ENCODE peak calls at places on chromosomes 4 and X, in five cellular contexts. Z, N, A, V and F are unnamed samples. For H3K4me1, the result is how much of the 10 kb centered on the place peaks cover.

GRCh38 chr4:11228575-11228974 is 200.1 kb downstream of the HS3ST1 start:
- DNase-seq in Z (no peak), N (no peak), A (no peak), V (no peak), F (no peak)

GRCh38 chrX:96564595-96564994 is 120.0 kb upstream of the DIAPH2 start:
- DNase-seq in Z (no peak), N (no peak), A (no peak), V (no peak), F (no peak)

GRCh38 chr4:95093936-95094929 is 336.5 kb downstream of the BMPR1B start:
- DNase-seq in Z (no peak), N (no peak), A (no peak), V (no peak), F (no peak)

GRCh38 chrX:50211510-50211909 is 6.9 kb downstream of the CCNB3 start:
- DNase-seq in Z (no peak), N (no peak), A (no peak), V (no peak), F (no peak)

GRCh38 chr4:88308587-88308986 is 24.2 kb upstream of the PPM1K start:
- DNase-seq in Z (no peak), N (no peak), A (no peak), V (no peak), F (no peak)

GRCh38 chrX:53262918-53263394 is 18.4 kb downstream of the IQSEC2 start:
- DNase-seq in Z (no peak), N (no peak), A (peak), V (no peak), F (peak)

GRCh38 chr4:2289955-2290333 is 28.0 kb upstream of the MXD4 start:
- DNase-seq in Z (no peak), N (no peak), A (no peak), V (no peak), F (no peak)

GRCh38 chrX:790031-790430 is 159.4 kb downstream of the SHOX start:
- DNase-seq in Z (no peak), N (no peak), A (no peak), V (peak), F (no peak)

GRCh38 chr4:108738307-108738706 is 24.5 kb downstream of the ETNPPL start:
- DNase-seq in Z (no peak), N (no peak), A (peak), V (no peak), F (no peak)

GRCh38 chrX:37644381-37645305 is 40.9 kb upstream of the XK start:
- DNase-seq in Z (no peak), N (no peak), A (no peak), V (no peak), F (no peak)

GRCh38 chrX:19795289-19795688 is 92.1 kb downstream of the SH3KBP1 start:
- DNase-seq in Z (no peak), N (no peak), A (no peak), V (no peak), F (no peak)
- H3K4me1 ChIP-seq in Z (under half), N (under half), A (under half), V (under half), F (under half)

GRCh38 chr4:125551451-125551850 is 236.7 kb downstream of the FAT4 start:
- DNase-seq in Z (no peak), N (no peak), A (no peak), V (no peak), F (no peak)
- TF ChIP-seq SRF in Z (no peak), N (no peak), A (no peak), V (no peak), F (no peak)

GRCh38 chrX:126655061-126655460 is 102.4 kb upstream of the DCAF12L1 start:
- DNase-seq in Z (no peak), N (no peak), A (no peak), V (no peak), F (no peak)
- H3K4me1 ChIP-seq in Z (under half), N (under half), A (under half), V (under half), F (under half)

DNA sequence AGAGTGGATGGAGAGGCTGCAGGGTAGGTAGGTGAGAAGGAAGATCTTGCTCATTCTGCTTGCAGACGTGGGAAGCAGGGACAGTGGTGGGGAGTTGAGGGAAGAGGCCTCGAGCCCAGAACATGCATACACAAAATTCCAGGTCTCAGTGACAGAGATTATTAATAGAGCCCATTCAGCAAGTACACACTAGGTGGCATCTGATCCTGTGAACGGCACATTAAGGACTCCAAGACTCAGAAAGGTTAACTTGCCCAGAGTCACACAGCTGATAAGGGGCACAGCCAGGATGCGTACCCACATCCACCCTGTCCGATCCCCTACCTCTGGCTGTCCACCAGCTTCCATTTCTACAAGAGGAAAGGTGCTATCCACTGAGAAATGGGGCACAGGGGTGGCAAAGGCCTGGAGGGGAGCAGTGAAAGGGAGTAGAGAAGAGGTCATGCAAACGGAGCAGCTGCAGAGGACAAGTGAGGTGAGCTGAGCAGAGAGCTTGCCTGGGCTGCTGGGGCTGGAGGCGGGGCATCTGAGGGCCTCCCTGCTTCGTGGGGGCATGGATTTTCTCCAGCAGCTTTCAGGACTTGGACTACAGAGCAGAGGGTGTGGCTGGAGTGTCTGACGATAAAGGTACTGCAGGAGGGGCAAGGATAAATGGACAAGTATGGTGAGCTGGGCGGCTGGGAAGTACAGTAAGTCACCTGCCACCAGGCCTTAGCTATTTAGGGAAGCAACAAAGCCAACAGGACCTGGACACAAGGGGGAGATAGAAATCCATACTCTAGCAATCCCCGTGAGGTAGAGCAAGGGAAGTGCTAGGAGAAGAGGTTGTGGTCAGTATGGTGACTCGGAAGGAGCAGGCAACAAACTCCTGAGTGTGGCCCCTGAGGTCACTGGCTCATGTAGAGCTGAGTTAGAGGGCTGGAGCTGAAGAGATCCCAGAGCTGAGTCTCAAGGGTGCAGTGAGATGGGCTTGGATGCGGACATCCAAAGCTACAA is 11.2 kb downstream of the IDS start:
- DNase-seq in Z (no peak), N (no peak), A (peak), V (no peak), F (no peak)
- TF ChIP-seq SRF in Z (no peak), N (no peak), A (no peak), V (no peak), F (no peak)

DNA sequence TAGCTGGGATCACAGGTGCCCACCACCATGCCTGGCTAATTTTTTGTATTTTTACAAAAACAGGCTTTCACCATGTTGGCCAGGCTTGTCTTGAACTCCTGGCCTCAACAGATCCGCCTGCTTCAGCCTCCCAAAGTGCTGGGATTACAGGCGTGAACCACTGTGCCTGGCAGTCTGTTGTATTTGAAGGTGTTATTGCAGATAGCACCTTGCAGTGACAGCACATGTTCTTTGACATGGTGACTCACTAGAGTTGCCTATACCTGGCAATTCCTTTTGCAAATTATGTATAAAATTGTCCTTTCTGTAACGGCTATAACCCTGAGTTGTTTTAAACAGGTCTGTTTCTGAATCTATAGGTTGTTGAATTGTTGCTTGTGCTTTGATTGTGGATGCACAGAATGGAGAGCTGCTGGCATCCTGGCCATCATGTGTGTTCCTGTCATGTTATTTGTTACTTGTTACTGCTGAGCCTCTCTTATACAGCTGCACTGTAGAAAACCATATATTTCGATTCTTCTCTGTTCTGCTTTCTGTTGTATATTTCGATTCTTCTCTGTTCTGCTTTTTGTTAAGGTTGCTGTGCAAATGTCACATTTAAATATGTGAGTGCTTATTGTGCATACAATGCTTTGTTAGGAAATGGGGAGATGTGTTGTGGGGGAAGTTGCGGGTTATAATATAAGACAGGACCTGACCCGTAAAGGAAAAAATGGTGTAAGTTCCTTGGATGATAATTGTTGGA is 8.1 kb downstream of the OGT start:
- DNase-seq in Z (no peak), N (no peak), A (no peak), V (no peak), F (no peak)
- H3K4me1 ChIP-seq in Z (under half), N (under half), A (under half), V (under half), F (under half)

DNA sequence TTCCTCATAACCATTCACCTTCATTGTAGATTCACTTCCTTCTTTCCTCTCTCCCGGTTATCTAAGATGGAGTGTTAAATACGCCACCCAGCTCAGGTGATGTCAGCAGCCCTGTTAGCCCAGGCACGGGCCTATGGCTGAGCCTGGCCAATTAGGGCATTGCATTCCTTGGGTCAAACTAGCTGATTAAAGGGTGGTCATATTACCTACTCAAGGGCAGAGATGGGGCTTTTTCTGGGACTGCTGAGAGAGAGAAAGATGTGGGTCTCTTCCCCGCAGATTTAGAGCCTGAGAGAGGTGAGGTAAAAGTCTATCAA is 39.9 kb upstream of the AFAP1 start:
- DNase-seq in Z (no peak), N (no peak), A (no peak), V (no peak), F (no peak)
- TF ChIP-seq SRF in Z (no peak), N (no peak), A (no peak), V (no peak), F (no peak)

DNA sequence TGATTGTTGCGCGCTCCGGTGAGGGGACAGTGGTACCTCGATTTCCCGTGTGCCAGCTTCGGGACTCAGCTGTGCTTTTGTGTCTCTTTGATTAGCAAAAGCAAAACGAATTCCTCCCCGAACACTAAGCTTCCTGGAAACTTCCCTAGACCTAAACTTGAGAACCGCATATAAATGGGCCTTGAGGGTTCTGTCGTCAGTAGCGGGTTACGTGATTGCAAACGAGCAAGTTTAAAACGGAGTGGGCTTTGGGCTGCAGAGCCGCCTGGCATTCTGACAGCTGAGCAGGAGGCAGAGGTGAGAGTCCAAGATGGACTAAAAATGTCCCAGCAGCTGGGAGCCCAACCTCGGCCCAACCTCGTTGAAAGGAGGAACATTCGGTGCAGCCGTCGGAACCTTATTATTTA is 1.2 kb upstream of the TAPT1 start:
- DNase-seq in Z (peak), N (no peak), A (no peak), V (no peak), F (no peak)
- H3K4me1 ChIP-seq in Z (under half), N (under half), A (under half), V (under half), F (under half)

DNA sequence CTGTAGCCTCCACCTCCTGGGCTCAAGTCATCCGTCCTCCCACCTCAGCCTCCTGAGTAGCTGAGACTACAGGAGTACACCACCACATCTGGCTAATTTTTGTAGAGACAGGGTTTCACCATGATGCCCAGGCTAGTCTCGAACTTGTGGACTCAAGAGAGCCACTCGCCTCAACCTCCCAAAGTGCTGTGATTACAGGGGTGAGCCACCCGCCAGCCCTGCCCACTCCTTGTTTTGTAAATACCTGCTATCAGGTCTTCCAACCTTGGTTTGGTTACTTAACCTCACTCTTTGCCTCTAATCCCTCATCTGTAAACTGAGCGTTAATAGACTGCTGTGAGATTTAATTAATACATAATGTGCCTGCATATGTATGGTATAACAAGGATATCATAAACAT is 803 bp downstream of the CNGA1 start:
- DNase-seq in Z (no peak), N (no peak), A (no peak), V (no peak), F (no peak)
- TF ChIP-seq SRF in Z (no peak), N (no peak), A (no peak), V (no peak), F (no peak)

GRCh38 chr4:118754890-118755289 is 69.7 kb downstream of the METTL14 start:
- DNase-seq in Z (no peak), N (no peak), A (no peak), V (no peak), F (no peak)

GRCh38 chr4:118753685-118754084 is 68.5 kb downstream of the METTL14 start:
- DNase-seq in Z (no peak), N (no peak), A (no peak), V (no peak), F (no peak)

GRCh38 chr4:118751634-118752293 is 66.6 kb downstream of the METTL14 start:
- DNase-seq in Z (no peak), N (no peak), A (no peak), V (no peak), F (no peak)

GRCh38 chr4:118753096-118753495 is 67.9 kb downstream of the METTL14 start:
- DNase-seq in Z (no peak), N (no peak), A (no peak), V (no peak), F (no peak)

GRCh38 chr4:118752551-118752950 is 67.4 kb downstream of the METTL14 start:
- DNase-seq in Z (no peak), N (no peak), A (no peak), V (no peak), F (no peak)
- H3K4me1 ChIP-seq in Z (under half), N (under half), A (under half), V (under half), F (under half)

GRCh38 chr4:111776546-111776945 is 368.7 kb upstream of the FAM241A start:
- DNase-seq in Z (no peak), N (no peak), A (no peak), V (no peak), F (no peak)

GRCh38 chr4:111778543-111778942 is 366.7 kb upstream of the FAM241A start:
- DNase-seq in Z (no peak), N (no peak), A (no peak), V (no peak), F (peak)

GRCh38 chr4:111780965-111781364 is 364.3 kb upstream of the FAM241A start:
- DNase-seq in Z (no peak), N (no peak), A (no peak), V (no peak), F (no peak)

GRCh38 chr4:111773858-111774257 is 371.4 kb upstream of the FAM241A start:
- DNase-seq in Z (no peak), N (no peak), A (no peak), V (no peak), F (no peak)

DNA sequence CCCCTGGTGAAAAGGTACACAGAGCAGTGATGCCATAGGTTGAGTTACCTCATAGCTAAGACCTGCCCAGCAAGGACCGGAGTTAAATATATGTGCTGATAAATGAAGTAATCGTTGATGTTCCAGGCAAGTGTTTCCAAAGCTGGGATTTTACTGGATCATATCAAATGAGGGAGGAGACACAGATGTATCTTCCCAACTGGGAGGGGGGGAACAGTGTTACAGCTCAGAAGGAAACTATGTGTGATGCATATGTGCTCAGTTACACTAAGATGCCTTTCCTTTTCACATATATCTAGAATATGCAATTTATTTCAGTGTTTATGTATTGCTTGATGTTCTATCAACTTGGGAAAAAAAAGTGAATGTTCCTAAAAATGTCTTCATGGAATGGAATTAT is 369.3 kb upstream of the FAM241A start:
- DNase-seq in Z (no peak), N (no peak), A (no peak), V (no peak), F (no peak)
- TF ChIP-seq SRF in Z (no peak), N (no peak), A (no peak), V (no peak), F (no peak)